ENCODE peak calls at places on chromosomes 11 and 22, in five cellular contexts. One of them, this sample, is unnamed. For H3K4me1, the result is how much of the 10 kb centered on the place peaks cover.

GRCh38 chr11:115333951-115334350 is 170.3 kb downstream of the CADM1 start:
- ATAC-seq in psoas muscle: no peak
- ATAC-seq in left lung: no peak
- ATAC-seq in HepG2: no peak
- ATAC-seq in lung: no peak
- ATAC-seq in this sample: no peak

GRCh38 chr11:69114811-69115523 is 40.8 kb upstream of the SMIM38 start:
- ATAC-seq in HepG2: no peak
- ATAC-seq in lung: peak
- ATAC-seq in left lung: peak
- ATAC-seq in psoas muscle: no peak
- ATAC-seq in this sample: no peak

GRCh38 chr11:16925495-16926065 is 88.6 kb downstream of the PLEKHA7 start:
- ATAC-seq in HepG2: peak
- ATAC-seq in psoas muscle: peak
- ATAC-seq in left lung: peak
- ATAC-seq in lung: peak
- ATAC-seq in this sample: peak

GRCh38 chr11:126339866-126340434 is 15.5 kb upstream of the ST3GAL4 start:
- ATAC-seq in lung: peak
- ATAC-seq in left lung: peak
- ATAC-seq in HepG2: no peak
- ATAC-seq in psoas muscle: peak
- ATAC-seq in this sample: peak

GRCh38 chr22:30694638-30695350 is at the start of gene OSBP2:
- ATAC-seq in left lung: peak
- ATAC-seq in HepG2: peak
- ATAC-seq in lung: peak
- ATAC-seq in psoas muscle: peak
- ATAC-seq in this sample: peak

GRCh38 chr11:46475041-46475925 is 83.7 kb upstream of the CHRM4 start:
- ATAC-seq in lung: no peak
- ATAC-seq in psoas muscle: no peak
- ATAC-seq in HepG2: no peak
- ATAC-seq in left lung: no peak
- ATAC-seq in this sample: no peak

GRCh38 chr11:100866453-100866852 is 179.4 kb downstream of the ARHGAP42 start:
- ATAC-seq in left lung: no peak
- ATAC-seq in psoas muscle: no peak
- ATAC-seq in lung: no peak
- ATAC-seq in HepG2: no peak
- ATAC-seq in this sample: no peak

GRCh38 chr11:119754656-119755350 is 25.8 kb upstream of the NECTIN1 start:
- ATAC-seq in left lung: no peak
- ATAC-seq in HepG2: no peak
- ATAC-seq in psoas muscle: no peak
- ATAC-seq in lung: no peak
- ATAC-seq in this sample: no peak

GRCh38 chr11:108115495-108116140 is 5.7 kb upstream of the ACAT1 start:
- ATAC-seq in psoas muscle: peak
- ATAC-seq in HepG2: peak
- ATAC-seq in left lung: peak
- ATAC-seq in lung: peak
- ATAC-seq in this sample: peak

GRCh38 chr11:58259983-58260382 is 8.1 kb downstream of the OR10W1 start:
- ATAC-seq in lung: no peak
- ATAC-seq in psoas muscle: no peak
- ATAC-seq in left lung: no peak
- ATAC-seq in HepG2: no peak
- ATAC-seq in this sample: no peak

GRCh38 chr22:38267086-38267485 is 5.7 kb downstream of the TMEM184B start:
- ATAC-seq in psoas muscle: peak
- ATAC-seq in lung: peak
- ATAC-seq in HepG2: no peak
- ATAC-seq in left lung: peak
- ATAC-seq in this sample: peak

GRCh38 chr11:130181295-130182272 is 22.0 kb downstream of the ST14 start:
- ATAC-seq in psoas muscle: peak
- ATAC-seq in lung: peak
- ATAC-seq in HepG2: peak
- ATAC-seq in left lung: peak
- ATAC-seq in this sample: no peak

DNA sequence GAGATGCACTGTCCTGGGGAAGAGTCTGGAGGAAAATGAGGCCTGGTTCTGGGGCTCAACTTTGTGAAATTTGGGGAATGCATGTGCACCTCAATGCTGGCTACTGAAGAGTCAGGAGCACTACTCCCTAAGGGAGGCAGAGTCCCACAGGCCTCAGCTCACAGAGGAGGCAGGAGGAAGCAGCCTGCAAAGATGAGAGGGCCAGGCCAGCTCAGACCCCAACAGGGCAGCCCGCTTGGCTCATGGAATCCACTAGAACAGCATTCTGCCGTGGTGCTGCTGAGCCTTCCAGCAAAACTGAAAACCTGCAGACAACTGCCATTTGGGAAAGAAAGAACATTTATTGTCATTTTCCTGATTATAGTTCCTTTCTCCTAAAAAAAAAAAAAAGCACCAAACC is 300.5 kb downstream of the CTTN start:
- ATAC-seq in lung: no peak
- ATAC-seq in left lung: no peak
- ATAC-seq in psoas muscle: no peak
- ATAC-seq in HepG2: no peak
- ATAC-seq in this sample: no peak
- H3K4me1 ChIP-seq in lung: under half
- H3K4me1 ChIP-seq in left lung: under half
- H3K4me1 ChIP-seq in psoas muscle: under half
- H3K4me1 ChIP-seq in HepG2: under half
- H3K4me1 ChIP-seq in this sample: under half

GRCh38 chr11:6609502-6610015 is 2.5 kb downstream of the TAF10 start:
- ATAC-seq in psoas muscle: no peak
- ATAC-seq in left lung: no peak
- ATAC-seq in lung: no peak
- ATAC-seq in HepG2: no peak
- ATAC-seq in this sample: no peak
- H3K4me1 ChIP-seq in psoas muscle: half or more
- H3K4me1 ChIP-seq in left lung: under half
- H3K4me1 ChIP-seq in lung: under half
- H3K4me1 ChIP-seq in HepG2: half or more
- H3K4me1 ChIP-seq in this sample: half or more

DNA sequence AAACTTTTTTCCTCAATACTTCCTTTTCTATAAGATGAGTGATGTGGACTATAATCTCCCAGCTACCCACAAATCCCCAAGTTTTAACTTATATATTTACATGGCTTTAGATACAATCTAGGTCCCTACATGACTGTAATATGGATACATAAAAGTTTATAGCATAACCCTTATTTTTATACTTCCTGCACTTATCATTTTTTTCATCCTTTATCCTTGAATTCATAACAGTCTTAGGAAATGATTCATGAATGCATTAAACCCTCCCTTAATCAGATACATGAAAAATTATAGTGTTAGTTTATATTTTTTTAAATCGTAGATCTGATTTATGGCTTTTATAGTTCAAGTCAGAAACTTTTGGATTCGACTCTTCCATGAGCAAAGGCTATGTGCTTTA is 195.8 kb downstream of the MAML2 start:
- ATAC-seq in HepG2: no peak
- ATAC-seq in lung: no peak
- ATAC-seq in psoas muscle: no peak
- ATAC-seq in left lung: no peak
- ATAC-seq in this sample: no peak
- H3K4me1 ChIP-seq in HepG2: half or more
- H3K4me1 ChIP-seq in lung: under half
- H3K4me1 ChIP-seq in psoas muscle: under half
- H3K4me1 ChIP-seq in left lung: under half
- H3K4me1 ChIP-seq in this sample: under half

DNA sequence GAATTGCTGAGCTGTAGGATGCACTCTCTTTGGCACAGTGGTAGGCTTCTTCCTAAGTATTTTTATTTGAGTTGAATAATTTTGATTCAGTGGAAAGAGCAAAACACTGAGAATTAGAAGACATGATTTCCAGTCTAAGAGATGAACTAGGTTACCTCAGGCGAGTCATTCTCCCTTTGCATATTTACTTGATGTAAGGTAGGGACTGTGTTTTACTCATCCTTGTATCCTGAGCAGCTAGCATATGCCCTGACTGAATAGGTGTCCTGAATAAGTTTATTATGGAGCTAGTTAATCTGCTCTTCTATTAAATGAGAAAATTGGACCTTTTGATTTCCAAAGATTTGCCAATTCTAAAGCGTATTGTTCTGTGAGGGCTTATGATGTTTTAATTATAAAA is 50.7 kb downstream of the STIM1 start:
- ATAC-seq in HepG2: no peak
- ATAC-seq in left lung: no peak
- ATAC-seq in lung: no peak
- ATAC-seq in psoas muscle: no peak
- ATAC-seq in this sample: no peak
- H3K4me1 ChIP-seq in HepG2: half or more
- H3K4me1 ChIP-seq in left lung: under half
- H3K4me1 ChIP-seq in lung: under half
- H3K4me1 ChIP-seq in psoas muscle: half or more
- H3K4me1 ChIP-seq in this sample: under half

DNA sequence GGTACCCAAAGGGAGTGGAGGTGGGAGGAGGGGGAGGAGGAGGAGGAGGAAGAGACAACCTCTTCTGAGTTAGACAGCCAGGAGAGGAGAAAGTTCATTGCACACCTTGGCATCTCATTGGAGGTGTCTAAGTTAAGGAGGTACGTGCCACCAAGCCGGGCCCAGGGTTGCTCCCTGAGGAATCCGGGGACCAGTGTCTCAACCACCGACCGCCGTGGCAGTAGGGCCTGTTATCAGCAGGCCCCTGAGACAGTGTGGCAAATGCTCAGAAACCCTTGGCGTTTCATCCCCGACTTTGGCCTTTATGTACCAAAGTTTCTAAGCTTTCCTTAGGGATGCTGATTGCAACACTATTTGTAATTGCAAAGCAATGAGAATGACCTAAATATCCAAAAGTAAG is 95.0 kb upstream of the NNMT start:
- ATAC-seq in HepG2: no peak
- ATAC-seq in psoas muscle: no peak
- ATAC-seq in left lung: no peak
- ATAC-seq in lung: no peak
- ATAC-seq in this sample: no peak
- H3K4me1 ChIP-seq in HepG2: under half
- H3K4me1 ChIP-seq in psoas muscle: half or more
- H3K4me1 ChIP-seq in left lung: under half
- H3K4me1 ChIP-seq in lung: under half
- H3K4me1 ChIP-seq in this sample: under half

DNA sequence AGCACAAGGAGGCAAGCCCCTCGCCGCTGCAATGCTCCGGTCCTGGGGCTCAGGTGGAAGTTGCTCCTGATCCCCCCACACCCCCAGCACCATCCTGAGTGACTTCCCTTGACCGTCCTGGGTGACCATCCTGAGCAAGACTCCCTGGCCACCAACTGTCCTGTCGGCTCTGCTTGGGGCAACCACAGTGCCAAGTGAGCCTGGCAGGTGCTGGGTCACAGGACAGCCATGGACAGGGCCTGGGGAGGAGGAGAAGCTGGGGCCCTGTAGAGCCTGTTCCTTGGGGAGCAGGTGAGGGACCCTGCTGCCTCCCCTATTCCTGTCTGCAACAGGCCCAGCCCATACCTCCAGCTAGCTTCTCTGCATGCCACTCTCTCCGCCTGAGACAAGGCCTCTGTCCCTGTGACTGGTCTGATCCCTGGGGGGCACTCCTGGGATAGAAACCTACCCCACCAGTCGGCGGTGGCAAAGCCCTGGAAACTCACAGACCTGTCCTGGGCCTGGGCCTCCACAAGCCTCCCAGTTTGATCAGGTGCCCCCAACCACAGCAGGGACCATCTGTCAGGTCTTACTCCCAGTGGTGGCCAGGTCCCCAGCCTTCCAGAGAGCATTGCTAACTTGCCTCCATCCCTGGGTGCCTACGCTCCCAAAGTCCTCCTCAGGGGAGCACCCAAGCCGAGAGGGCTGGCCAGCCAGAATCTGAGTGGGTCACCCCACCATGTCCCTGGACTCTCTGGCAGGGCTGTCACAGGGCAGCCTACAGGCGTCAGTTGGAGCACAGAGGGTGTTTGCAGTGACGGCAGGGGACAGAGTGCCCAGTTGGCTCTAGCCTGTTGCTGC is 68.7 kb upstream of the WNT7B start:
- ATAC-seq in left lung: peak
- ATAC-seq in HepG2: peak
- ATAC-seq in psoas muscle: peak
- ATAC-seq in lung: no peak
- ATAC-seq in this sample: peak
- H3K4me1 ChIP-seq in left lung: under half
- H3K4me1 ChIP-seq in HepG2: under half
- H3K4me1 ChIP-seq in psoas muscle: half or more
- H3K4me1 ChIP-seq in lung: under half
- H3K4me1 ChIP-seq in this sample: under half

DNA sequence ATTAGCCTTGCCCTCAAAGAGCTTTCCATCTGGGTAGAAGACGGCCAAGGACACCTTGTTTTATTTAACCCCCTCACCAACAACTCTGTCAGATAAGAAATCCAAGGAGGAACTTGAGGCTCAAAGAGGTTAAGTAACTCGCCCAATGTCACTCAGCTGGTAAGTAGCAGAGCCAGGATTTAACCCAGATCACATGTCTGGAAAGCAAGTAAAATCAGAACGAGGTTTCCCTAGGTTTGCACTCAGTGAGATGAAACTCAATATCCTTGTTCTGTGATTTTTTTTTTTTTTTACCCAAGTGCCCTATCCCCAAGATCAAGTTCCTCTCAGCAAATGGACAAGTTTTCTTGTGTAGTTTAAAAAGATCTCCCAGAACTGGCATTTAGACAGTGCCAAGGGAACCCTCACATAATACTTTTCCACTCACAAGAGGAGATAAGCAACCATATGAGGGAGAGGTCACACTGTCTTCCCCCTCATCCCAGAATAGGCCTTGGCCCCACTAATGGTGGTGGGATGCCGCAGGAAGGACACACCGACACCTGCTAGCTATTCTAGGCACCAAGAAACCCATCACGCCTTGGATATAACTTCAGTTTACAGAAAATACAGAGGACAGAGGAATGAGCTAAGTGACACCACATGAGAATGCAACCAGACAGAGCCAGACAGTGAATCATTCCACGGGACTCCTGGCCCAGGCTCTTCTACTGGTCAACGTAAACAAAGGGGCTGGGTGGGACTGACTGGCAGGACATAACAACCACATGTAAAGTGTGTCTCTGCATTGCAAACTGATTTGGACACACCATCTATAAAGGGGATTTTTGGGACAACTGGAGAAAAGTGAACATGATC is 8.6 kb upstream of the ARAP1 start:
- ATAC-seq in left lung: no peak
- ATAC-seq in HepG2: no peak
- ATAC-seq in psoas muscle: peak
- ATAC-seq in lung: no peak
- ATAC-seq in this sample: no peak
- H3K4me1 ChIP-seq in left lung: under half
- H3K4me1 ChIP-seq in HepG2: under half
- H3K4me1 ChIP-seq in psoas muscle: under half
- H3K4me1 ChIP-seq in lung: under half
- H3K4me1 ChIP-seq in this sample: under half

GRCh38 chr11:59770324-59770723 is 15.1 kb downstream of the STX3 start:
- ATAC-seq in psoas muscle: no peak
- ATAC-seq in HepG2: no peak
- ATAC-seq in left lung: no peak
- ATAC-seq in lung: no peak
- ATAC-seq in this sample: no peak
- H3K4me1 ChIP-seq in psoas muscle: under half
- H3K4me1 ChIP-seq in HepG2: under half
- H3K4me1 ChIP-seq in left lung: under half
- H3K4me1 ChIP-seq in lung: under half
- H3K4me1 ChIP-seq in this sample: under half

This sample was measured in gastroesophageal sphincter.